ENCODE peak calls at places on chromosomes 16 and 17, in ten cellular contexts. J is cardiac fibroblast, P is stomach, G is cardiac muscle cell, W is body of pancreas, X is IMR-90, E is colonic mucosa, R is endothelial cell of umbilical vein, Z is heart right ventricle, I is Peyer's patch. F is an unnamed sample.

GRCh38 chr17:60142872-60143499 is 6.8 kb upstream of the CA4 start:
- DNase-seq in Z (peak), E (peak), R (peak), X (peak), P (peak), G (peak), J (peak), W (peak), I (peak), F (peak)

GRCh38 chr17:14058051-14058450 is 11.3 kb upstream of the COX10 start:
- DNase-seq in R (no peak), Z (no peak), G (no peak), P (no peak), J (no peak), W (no peak), X (peak), I (no peak), E (no peak), F (no peak)

GRCh38 chr16:4327782-4328579 is 12.1 kb downstream of the GLIS2 start:
- DNase-seq in P (peak), Z (peak), W (peak), R (peak), E (peak), G (peak), J (peak), X (peak), I (peak), F (peak)

GRCh38 chr17:66964083-66964771 is at the start of gene CACNG4:
- DNase-seq in Z (no peak), X (no peak), G (peak), J (no peak), P (no peak), E (no peak), W (peak), R (no peak), I (no peak), F (no peak)

GRCh38 chr17:42660692-42661345 is 1.7 kb downstream of the TUBG2 start:
- DNase-seq in E (peak), P (no peak), Z (no peak), G (no peak), W (no peak), J (peak), R (peak), X (peak), I (no peak), F (no peak)

GRCh38 chr17:28219771-28220170 is 99.2 kb upstream of the TMEM97 start:
- DNase-seq in I (no peak), E (no peak), W (no peak), X (no peak), J (no peak), G (no peak), R (no peak), P (no peak), Z (no peak), F (no peak)

GRCh38 chr16:14302031-14302398 is 230.9 kb downstream of the MRTFB start:
- DNase-seq in X (peak), R (peak), Z (peak), G (peak), J (peak), W (peak), E (peak), P (peak), I (no peak), F (peak)

GRCh38 chr17:65102788-65103187 is 34.4 kb upstream of the RGS9 start:
- DNase-seq in G (no peak), J (peak), X (no peak), W (no peak), P (no peak), R (no peak), E (no peak), Z (no peak), I (no peak), F (no peak)

GRCh38 chr16:86496262-86496928 is 13.9 kb upstream of the FOXF1 start:
- DNase-seq in E (no peak), J (no peak), Z (no peak), W (no peak), G (no peak), P (no peak), I (no peak), X (no peak), R (no peak), F (no peak)

GRCh38 chr17:2155482-2156051 is 100.7 kb downstream of the HIC1 start:
- DNase-seq in J (no peak), P (no peak), R (no peak), E (no peak), W (no peak), X (no peak), I (no peak), G (no peak), Z (no peak), F (no peak)

GRCh38 chr16:27786221-27786848 is 236.4 kb downstream of the KATNIP start:
- DNase-seq in I (no peak), G (no peak), Z (no peak), R (no peak), X (no peak), J (no peak), P (no peak), E (no peak), W (no peak), F (no peak)

GRCh38 chr17:75806822-75807500 is 22.4 kb downstream of the UNK start:
- DNase-seq in W (no peak), P (no peak), J (no peak), G (no peak), I (no peak), E (no peak), R (no peak), Z (no peak), X (no peak), F (no peak)

GRCh38 chr16:87330257-87330624 is 13.0 kb upstream of the C16orf95 start:
- DNase-seq in R (no peak), Z (no peak), P (no peak), I (no peak), G (no peak), X (no peak), W (no peak), E (no peak), J (no peak), F (no peak)

GRCh38 chr17:8941520-8941919 is 24.0 kb downstream of the PIK3R5 start:
- DNase-seq in W (no peak), E (no peak), X (no peak), Z (no peak), G (no peak), I (peak), J (no peak), R (no peak), P (no peak), F (peak)

GRCh38 chr17:50194441-50195195 is 6.8 kb downstream of the COL1A1 start:
- DNase-seq in R (no peak), W (no peak), I (no peak), J (no peak), P (no peak), G (no peak), X (no peak), E (no peak), Z (no peak), F (no peak)

GRCh38 chr16:88298882-88299745 is 83.6 kb upstream of the ZNF469 start:
- DNase-seq in X (peak), I (no peak), E (no peak), R (peak), W (no peak), Z (no peak), J (peak), P (no peak), G (no peak), F (no peak)

GRCh38 chr17:8803531-8804416 is 4.6 kb upstream of the MFSD6L start:
- DNase-seq in X (no peak), J (no peak), P (no peak), R (no peak), I (no peak), G (peak), Z (no peak), E (peak), W (peak), F (peak)

GRCh38 chr17:81652901-81653771 is 3.2 kb downstream of the PDE6G start:
- DNase-seq in J (no peak), R (no peak), W (no peak), E (no peak), I (no peak), P (no peak), X (no peak), Z (no peak), G (no peak), F (peak)

DNA sequence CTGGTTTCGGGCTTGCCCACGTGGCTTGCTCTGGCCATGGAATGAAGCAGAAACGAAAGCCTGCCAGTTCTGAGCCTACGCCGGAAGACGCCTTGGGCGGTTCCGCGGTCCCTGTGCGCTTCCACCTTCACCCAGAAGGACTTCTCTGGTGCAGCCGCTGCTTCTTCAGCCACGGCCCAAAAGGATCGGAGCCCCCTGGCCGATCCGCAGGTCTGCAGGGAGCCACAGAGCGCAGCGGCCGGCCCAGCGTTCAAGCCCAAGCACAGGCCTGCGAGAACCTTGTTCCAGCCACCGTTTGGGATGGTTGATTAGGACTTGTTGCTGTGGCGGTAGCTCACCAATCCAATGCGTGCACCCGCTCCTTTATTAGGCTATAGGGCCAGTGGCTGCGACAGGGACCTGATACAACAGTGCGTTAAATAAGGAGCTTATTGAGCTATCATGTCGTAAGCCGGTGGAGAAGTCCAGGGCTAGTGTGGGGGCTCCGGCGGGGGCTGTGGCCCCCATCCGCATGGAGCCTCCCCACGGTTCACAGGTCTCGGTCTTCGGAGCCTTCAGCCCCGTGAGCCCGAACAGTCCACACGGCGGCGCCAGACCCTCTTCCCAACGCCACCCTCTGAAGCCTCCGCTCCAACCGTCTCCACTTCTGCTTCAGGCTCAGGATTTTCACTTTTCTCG is 10.2 kb upstream of the MPP2 start:
- DNase-seq in Z (peak), E (peak), I (peak), J (peak), R (peak), X (peak), P (peak), G (peak), W (peak), F (peak)
- TF ChIP-seq CTCF in Z (peak), E (peak), I (peak), J (peak), R (peak), X (peak), P (no peak), G (peak), W (peak), F (peak)

GRCh38 chr16:8678068-8678927 is 3.9 kb downstream of the ABAT start:
- DNase-seq in X (peak), R (no peak), W (no peak), P (no peak), I (no peak), J (peak), Z (no peak), E (no peak), G (no peak), F (no peak)
- H3K4me3 ChIP-seq in X (no peak), R (no peak), W (no peak), P (no peak), I (no peak), J (no peak), Z (no peak), E (no peak), G (no peak), F (no peak)

GRCh38 chr17:38485146-38485468 is 56.8 kb downstream of the ARHGAP23 start:
- DNase-seq in R (no peak), J (no peak), Z (no peak), X (no peak), W (no peak), I (no peak), G (no peak), E (no peak), P (no peak), F (no peak)
- TF ChIP-seq CTCF in R (no peak), J (no peak), Z (peak), X (no peak), W (no peak), I (no peak), G (no peak), E (peak), P (no peak), F (no peak)

GRCh38 chr16:68762996-68763756 is 26.1 kb downstream of the CDH1 start:
- DNase-seq in J (no peak), E (no peak), P (no peak), W (peak), I (no peak), G (no peak), R (no peak), X (no peak), Z (no peak), F (no peak)
- H3K4me3 ChIP-seq in J (no peak), E (no peak), P (no peak), W (no peak), I (no peak), G (no peak), R (no peak), X (no peak), Z (no peak), F (no peak)

GRCh38 chr16:48914070-48914469 is 304.1 kb upstream of the N4BP1 start:
- DNase-seq in P (no peak), Z (no peak), R (no peak), E (no peak), J (no peak), X (no peak), W (no peak), G (no peak), I (no peak), F (no peak)

GRCh38 chr16:48916566-48916965 is 306.6 kb upstream of the N4BP1 start:
- DNase-seq in R (no peak), I (no peak), J (no peak), P (no peak), G (no peak), Z (no peak), W (no peak), E (no peak), X (no peak), F (no peak)

GRCh38 chr16:48919791-48920190 is 309.8 kb upstream of the N4BP1 start:
- DNase-seq in X (no peak), E (no peak), J (no peak), R (no peak), I (no peak), Z (no peak), W (no peak), G (no peak), P (no peak), F (no peak)

GRCh38 chr16:48913384-48913783 is 303.4 kb upstream of the N4BP1 start:
- DNase-seq in G (no peak), R (no peak), Z (no peak), P (no peak), X (no peak), J (no peak), I (no peak), E (no peak), W (no peak), F (no peak)

DNA sequence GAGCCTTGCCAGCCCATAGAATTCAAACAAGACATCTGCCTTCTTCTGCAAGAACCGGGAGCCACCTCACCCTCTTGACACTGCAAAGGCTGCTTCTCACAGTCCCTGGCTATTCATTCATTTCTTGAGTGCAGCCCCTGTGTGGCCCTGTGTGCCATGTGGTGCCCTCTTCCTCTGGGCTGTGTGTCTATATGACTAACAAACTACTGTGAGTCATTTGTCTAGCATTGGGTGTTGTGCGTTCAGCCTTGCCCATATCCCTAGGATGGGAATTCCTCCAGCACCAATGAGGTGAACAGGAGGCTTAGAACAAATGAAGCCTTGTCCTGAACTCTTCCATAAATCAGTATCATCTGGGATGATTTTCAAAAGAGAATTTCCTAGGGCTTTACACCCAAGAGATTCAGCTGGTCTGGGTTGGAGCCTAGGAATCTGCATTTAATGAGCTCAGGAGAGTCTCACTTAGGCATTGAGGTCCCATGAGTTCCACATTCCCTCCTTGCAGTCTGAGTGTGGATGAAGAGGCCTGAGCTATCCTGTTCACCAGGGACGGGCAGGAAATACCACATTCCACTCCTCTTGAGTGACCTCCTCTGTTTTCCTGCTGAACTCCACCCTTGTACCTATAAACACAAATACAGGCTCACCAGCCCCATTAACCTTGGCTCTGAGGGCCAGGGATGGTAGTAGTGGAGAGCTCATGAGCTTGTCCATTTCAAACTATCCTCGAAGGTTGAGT is 308.7 kb upstream of the N4BP1 start:
- DNase-seq in W (no peak), J (no peak), Z (no peak), G (no peak), P (no peak), E (no peak), X (no peak), I (no peak), R (no peak), F (no peak)
- TF ChIP-seq CTCF in W (no peak), J (no peak), Z (no peak), G (no peak), P (no peak), E (no peak), X (no peak), I (no peak), R (no peak), F (no peak)

F was measured in GM12865.